ENCODE peak calls at places on chromosomes 13 and 19, in four cellular contexts. R, E, D and V are unnamed samples.

GRCh38 chr19:27805848-27806247 is 1407.1 kb downstream of the UQCRFS1 start:
- DNase-seq in R (peak; percentile 74), E (no peak), D (no peak), V (no peak)

GRCh38 chr19:40549007-40549708 is 27.5 kb upstream of the SHKBP1 start:
- DNase-seq in R (peak; percentile 89), E (no peak), D (peak; percentile 24), V (no peak)

GRCh38 chr13:26186141-26186870 is 35.8 kb downstream of the RNF6 start:
- DNase-seq in D (peak; percentile 71), E (peak; percentile 86), R (peak; percentile 97), V (peak; percentile 74)

GRCh38 chr13:105804561-105805190 is 730.8 kb downstream of the EFNB2 start:
- DNase-seq in R (no peak), D (no peak), E (no peak), V (no peak)

GRCh38 chr19:55304279-55304978 is 20.6 kb downstream of the BRSK1 start:
- DNase-seq in D (peak; percentile 18), R (peak; percentile 79), E (no peak), V (no peak)

GRCh38 chr19:3046621-3047306 is 15.5 kb downstream of the TLE5 start:
- DNase-seq in D (peak; percentile 39), R (peak; percentile 88), E (no peak), V (no peak)

GRCh38 chr13:102392810-102393209 is 9.0 kb downstream of the FGF14 start:
- DNase-seq in D (no peak), R (no peak), E (no peak), V (no peak)

GRCh38 chr19:15161028-15161984 is 39.5 kb downstream of the NOTCH3 start:
- DNase-seq in D (no peak), R (peak; percentile 74), E (no peak), V (no peak)

GRCh38 chr19:35757231-35757748 is 461 bp upstream of the HSPB6 start:
- DNase-seq in D (peak; percentile 84), E (peak; percentile 90), R (peak; percentile 92), V (peak; percentile 95)

GRCh38 chr13:46575321-46575721 is 22.4 kb downstream of the LRCH1 start:
- DNase-seq in D (no peak), R (no peak), E (no peak), V (no peak)

GRCh38 chr13:79492313-79492798 is 11.4 kb downstream of the NDFIP2 start:
- DNase-seq in D (no peak), E (no peak), R (no peak), V (no peak)

GRCh38 chr13:30112602-30113435 is 194.5 kb downstream of the KATNAL1 start:
- DNase-seq in E (peak; percentile 91), R (no peak), D (peak; percentile 75), V (peak; percentile 87)

GRCh38 chr19:57664269-57665127 is 4.2 kb upstream of the ZSCAN4 start:
- DNase-seq in E (no peak), R (peak; percentile 87), D (no peak), V (no peak)

GRCh38 chr19:37977992-37978391 is 71.0 kb downstream of the SIPA1L3 start:
- DNase-seq in D (no peak), R (no peak), E (no peak), V (peak; percentile 84)

GRCh38 chr13:97809576-97809975 is 143.9 kb upstream of the IPO5 start:
- DNase-seq in D (no peak), E (no peak), R (no peak), V (no peak)

GRCh38 chr19:45079063-45079910 is at the start of gene GEMIN7:
- DNase-seq in D (peak; percentile 42), R (peak; percentile 96), E (no peak), V (peak; percentile 95)

GRCh38 chr19:5165697-5166019 is 175.0 kb downstream of the PTPRS start:
- DNase-seq in R (no peak), D (no peak), E (no peak), V (no peak)

GRCh38 chr19:46731007-46731501 is 14.1 kb upstream of the PRKD2 start:
- DNase-seq in E (no peak), D (no peak), R (no peak), V (no peak)

GRCh38 chr19:46733693-46734240 is 12.1 kb upstream of the FKRP start:
- DNase-seq in E (no peak), R (no peak), D (no peak), V (no peak)

GRCh38 chr19:46731584-46731983 is 14.3 kb upstream of the FKRP start:
- DNase-seq in R (no peak), D (no peak), E (no peak), V (no peak)

GRCh38 chr19:46732172-46732938 is 13.5 kb upstream of the FKRP start:
- DNase-seq in R (no peak), D (no peak), E (no peak), V (no peak)

DNA sequence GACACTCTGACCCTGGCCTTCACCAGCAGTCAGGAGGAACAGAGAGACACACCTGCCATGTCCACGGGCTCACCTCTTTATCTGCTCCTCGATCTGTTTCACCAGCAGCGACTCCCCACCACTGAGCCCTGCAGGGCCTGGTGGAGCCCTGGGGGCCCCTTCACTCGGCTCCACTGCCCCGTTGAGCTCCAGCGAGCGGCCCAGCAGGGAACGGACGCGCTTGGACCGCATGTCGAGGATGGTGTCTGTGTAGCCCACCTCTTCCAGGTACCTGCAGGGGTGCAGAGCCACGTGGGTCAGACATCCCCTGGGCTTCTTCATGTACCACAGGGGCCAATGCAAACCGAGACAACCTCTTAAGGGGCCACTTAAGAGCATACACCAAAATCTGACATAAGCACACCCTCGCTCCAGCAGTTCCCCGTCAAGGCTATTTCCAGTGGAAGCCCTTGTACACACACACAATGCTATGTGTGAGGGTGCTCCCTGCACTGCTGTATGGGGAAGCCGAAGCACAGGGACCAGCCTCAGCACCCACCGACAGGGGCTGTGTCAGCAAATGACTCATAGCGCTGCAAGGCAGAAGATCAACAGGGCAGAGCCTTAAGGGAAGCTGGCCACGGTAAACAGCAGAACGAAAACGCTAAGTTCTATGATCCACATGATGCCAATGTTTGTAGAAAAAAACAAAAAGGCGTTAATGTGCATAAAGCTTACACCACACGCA is 12.7 kb upstream of the FKRP start:
- DNase-seq in D (no peak), R (no peak), E (peak; percentile 62), V (no peak)
- TF ChIP-seq CTCF in D (no peak), R (no peak), E (no peak), V (no peak)

GRCh38 chr19:18896421-18896841 is 473 bp upstream of the CERS1 start:
- DNase-seq in E (no peak), D (no peak), R (peak; percentile 85), V (no peak)
- H3K4me3 ChIP-seq in E (peak overlapping the region; percentile 52), D (peak overlapping the region; percentile 67), R (peak overlapping the region; percentile 12), V (no peak overlapping the region)

DNA sequence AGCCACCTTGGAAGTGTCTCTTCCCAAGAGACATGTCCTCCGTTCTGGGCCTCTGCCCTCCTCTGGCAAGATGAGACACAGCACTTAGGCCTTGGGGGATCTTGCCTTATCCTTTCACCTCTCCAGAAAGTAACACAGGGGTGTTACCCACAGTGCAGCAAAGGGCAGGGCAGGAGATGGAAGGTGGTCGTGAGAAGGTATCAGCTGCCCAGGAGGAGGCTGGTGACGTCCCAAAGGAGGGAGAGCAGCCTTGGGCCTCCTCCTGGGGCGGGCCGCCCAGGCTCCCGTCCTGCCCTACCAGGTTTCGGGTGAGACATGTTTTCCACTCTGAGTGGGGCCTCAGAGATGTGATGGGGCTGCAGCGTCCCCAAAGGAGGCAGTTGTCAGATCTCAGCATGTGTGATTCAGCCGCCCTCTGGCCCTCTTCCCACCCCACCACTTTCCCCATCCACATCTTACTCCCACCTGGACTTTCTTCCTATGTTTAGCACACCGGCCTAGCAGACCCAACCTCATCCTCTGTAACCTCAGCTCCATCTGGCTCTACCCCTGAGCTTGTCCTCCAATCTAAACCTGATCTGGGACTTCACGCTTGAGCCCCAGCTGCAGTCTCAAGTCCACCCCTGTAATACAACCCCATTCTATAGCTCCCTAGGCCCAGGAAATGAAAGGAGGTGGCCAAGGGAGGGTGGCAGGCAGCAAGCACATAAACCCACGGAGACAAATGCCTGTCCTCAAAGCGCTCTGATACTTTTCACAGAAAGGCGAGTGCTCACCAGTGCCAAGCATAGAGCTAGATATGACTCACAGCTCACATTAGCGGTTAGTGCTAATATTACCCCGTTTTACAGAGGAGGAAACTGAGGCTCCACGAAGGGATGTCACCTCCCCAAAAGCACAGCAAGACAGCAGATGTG is 9.3 kb downstream of the POU2F2 start:
- DNase-seq in E (no peak), R (no peak), D (no peak), V (no peak)
- TF ChIP-seq CTCF in E (no peak), R (no peak), D (no peak), V (no peak)

DNA sequence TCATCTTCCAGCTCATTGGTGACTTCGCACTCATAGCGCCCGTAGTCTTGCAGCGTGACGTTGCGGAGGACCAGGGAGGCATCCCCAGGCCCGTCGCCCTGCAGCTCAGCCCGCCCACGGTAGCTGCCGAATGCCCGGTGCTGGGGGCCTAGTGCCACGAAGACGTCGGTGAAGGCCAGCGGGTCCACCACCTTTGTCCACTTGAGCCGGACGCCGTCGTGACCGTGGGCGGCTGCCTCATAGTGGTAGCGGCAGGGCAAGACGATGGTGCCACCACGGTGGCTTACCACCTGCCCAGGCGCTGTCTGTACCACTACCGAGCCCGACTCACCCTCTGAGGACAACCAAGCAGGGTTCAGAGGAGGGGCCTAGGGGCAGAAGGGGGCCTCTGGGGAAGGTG is 12.3 kb downstream of the TM6SF2 start:
- DNase-seq in R (no peak), D (no peak), E (no peak), V (no peak)
- H3K4me3 ChIP-seq in R (no peak overlapping the region), D (no peak overlapping the region), E (no peak overlapping the region), V (no peak overlapping the region)

DNA sequence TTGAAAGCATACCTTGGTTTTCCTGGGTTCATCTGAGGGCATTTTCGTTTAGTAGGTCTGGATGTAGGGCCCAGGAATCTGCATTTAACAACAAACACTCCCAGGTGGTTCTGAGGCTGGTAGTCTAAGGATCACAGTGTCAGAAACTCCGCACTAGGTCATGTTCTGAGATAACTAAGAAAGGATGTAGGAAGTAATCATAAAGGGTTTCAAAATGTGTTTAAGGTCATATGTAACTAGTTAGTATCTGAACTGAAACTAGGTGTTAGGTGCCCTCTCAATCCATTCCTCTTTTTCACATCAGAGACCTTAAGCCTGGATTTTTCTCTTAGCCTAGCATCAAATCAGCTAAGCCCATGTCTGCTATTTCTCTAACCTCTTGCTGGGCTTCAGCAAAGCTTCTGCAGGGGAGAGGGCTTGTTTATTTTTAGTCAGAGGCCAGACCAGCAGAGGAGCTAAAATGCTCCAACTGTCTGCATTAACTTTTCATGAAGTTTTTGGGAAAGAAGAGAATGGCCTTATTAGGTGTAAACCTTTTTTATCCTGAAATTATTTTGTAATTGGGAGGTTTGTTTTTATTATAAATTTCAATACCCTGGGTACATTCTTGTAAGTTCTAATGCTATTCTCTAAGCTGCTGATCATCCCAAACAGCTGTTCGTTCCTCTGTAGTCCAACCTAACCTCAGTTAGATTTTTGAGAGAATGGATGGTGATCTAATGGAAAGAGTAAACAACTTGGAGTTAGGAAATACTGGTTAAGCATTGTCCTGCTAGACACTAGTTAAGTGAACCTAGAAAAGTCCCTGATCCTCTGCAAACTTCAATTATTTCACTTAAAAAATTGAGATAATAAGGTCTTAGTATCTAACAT is 262.8 kb upstream of the RFC3 start:
- DNase-seq in R (no peak), E (no peak), D (no peak), V (no peak)
- TF ChIP-seq CTCF in R (no peak), E (no peak), D (no peak), V (no peak)

GRCh38 chr13:40777166-40777956 is 6.4 kb upstream of the MRPS31 start:
- DNase-seq in R (no peak), D (peak; percentile 64), E (no peak), V (no peak)
- H3K4me3 ChIP-seq in R (peak overlapping the region; percentile 38), D (peak overlapping the region; percentile 27), E (peak overlapping the region; percentile 24), V (no peak overlapping the region)

GRCh38 chr19:39542198-39542597 is 2.2 kb upstream of the EID2 start:
- DNase-seq in D (no peak), E (no peak), R (no peak), V (no peak)
- TF ChIP-seq CTCF in D (no peak), E (no peak), R (no peak), V (no peak)